ENCODE peak calls at places on chromosomes 11 and 22, in five cellular contexts. J is NCI-H1105; D is adrenal gland; H is CD8-positive, alpha-beta memory T cell; N is activated T-helper 2 cell treated with anti-CD3 and anti-CD28 coated beads, Interferon-gamma antibody, Interleukin-2, Interleukin-4, amounts not matched to agents 10 μg/mL and 5 μg/mL and 100 μg/mL, durations not matched to agents 14 hours and 24 hours and 36 hours. L is an unnamed sample.

GRCh38 chr11:475941-476340 is 25.9 kb downstream of the PTDSS2 start:
- DNase-seq in J (no peak), D (no peak), H (no peak), N (no peak), L (no peak)

GRCh38 chr11:14329702-14330101 is 29.3 kb downstream of the RRAS2 start:
- DNase-seq in J (no peak), D (no peak), H (no peak), N (no peak), L (no peak)

GRCh38 chr11:63873381-63873780 is 34.5 kb downstream of the MARK2 start:
- DNase-seq in J (no peak), D (no peak), H (no peak), N (no peak), L (no peak)

GRCh38 chr22:27719535-27720227 is 81.9 kb downstream of the MN1 start:
- DNase-seq in J (peak), D (peak), H (no peak), N (no peak), L (peak)

GRCh38 chr22:29040385-29041275 is 21.0 kb downstream of the C22orf31 start:
- DNase-seq in J (peak), D (peak), H (peak), N (peak), L (peak)

GRCh38 chr22:27851974-27852713 is 50.6 kb upstream of the MN1 start:
- DNase-seq in J (no peak), D (no peak), H (no peak), N (no peak), L (no peak)

GRCh38 chr11:33868646-33869461 is 23.0 kb downstream of the LMO2 start:
- DNase-seq in J (no peak), D (no peak), H (no peak), N (no peak), L (no peak)

GRCh38 chr11:488062-488461 is 19.0 kb downstream of the RNH1 start:
- DNase-seq in J (no peak), D (no peak), H (peak), N (no peak), L (no peak)

GRCh38 chr22:40310081-40310770 is 36.1 kb upstream of the ADSL start:
- DNase-seq in J (no peak), D (no peak), H (no peak), N (no peak), L (no peak)

GRCh38 chr11:124724854-124725718 is 14.7 kb upstream of the NRGN start:
- DNase-seq in J (no peak), D (no peak), H (no peak), N (no peak), L (no peak)

GRCh38 chr11:65853249-65853979 is 4.6 kb downstream of the CFL1 start:
- DNase-seq in J (no peak), D (no peak), H (no peak), N (no peak), L (no peak)

GRCh38 chr11:120515186-120515723 is 3.7 kb downstream of the GRIK4 start:
- DNase-seq in J (no peak), D (no peak), H (no peak), N (no peak), L (no peak)

GRCh38 chr11:117959438-117960149 is 26.6 kb upstream of the IL10RA start:
- DNase-seq in J (no peak), D (no peak), H (no peak), N (no peak), L (no peak)

GRCh38 chr22:34847072-34847471 is 218.9 kb upstream of the ISX start:
- DNase-seq in J (no peak), D (no peak), H (no peak), N (no peak), L (peak)

GRCh38 chr11:862028-862703 is 19.5 kb downstream of the TSPAN4 start:
- DNase-seq in J (no peak), D (no peak), H (no peak), N (no peak), L (no peak)

GRCh38 chr11:111629499-111629898 is 27.2 kb downstream of the SIK2 start:
- DNase-seq in J (no peak), D (no peak), H (no peak), N (no peak), L (peak)

GRCh38 chr11:86746509-86746908 is 53.8 kb upstream of the PRSS23 start:
- DNase-seq in J (no peak), D (no peak), H (no peak), N (no peak), L (no peak)

GRCh38 chr11:35526370-35526792 is 965 bp upstream of the PAMR1 start:
- DNase-seq in J (no peak), D (no peak), H (no peak), N (no peak), L (no peak)